ENCODE peak calls at places on chromosomes 16 and 17, in four cellular contexts. E, A, L and X are unnamed samples.

GRCh38 chr16:74261068-74261467 is 35.5 kb upstream of the PSMD7 start:
- DNase-seq in E (no peak), A (no peak), L (no peak), X (no peak)

GRCh38 chr17:77206557-77206956 is 65.8 kb downstream of the SEC14L1 start:
- DNase-seq in E (no peak), A (no peak), L (no peak), X (no peak)

GRCh38 chr16:28219283-28219682 is 7.5 kb upstream of the XPO6 start:
- DNase-seq in E (no peak), A (no peak), L (no peak), X (no peak)

GRCh38 chr17:64622931-64623654 is 39.0 kb downstream of the SMURF2 start:
- DNase-seq in E (no peak), A (peak; percentile 86), L (peak; percentile 92), X (no peak)

GRCh38 chr16:20944861-20945390 is 44.4 kb downstream of the LYRM1 start:
- DNase-seq in E (no peak), A (peak; percentile 30), L (peak; percentile 59), X (no peak)

GRCh38 chr17:8829036-8829941 is 30.1 kb upstream of the MFSD6L start:
- DNase-seq in E (no peak), A (no peak), L (no peak), X (no peak)

GRCh38 chr17:79652999-79653643 is 42.3 kb upstream of the RBFOX3 start:
- DNase-seq in E (no peak), A (no peak), L (no peak), X (no peak)

GRCh38 chr16:8936421-8936820 is 27.3 kb downstream of the USP7 start:
- DNase-seq in E (peak; percentile 33), A (peak; percentile 67), L (peak; percentile 55), X (no peak)

GRCh38 chr17:7855643-7856080 is 796 bp downstream of the TMEM88 start:
- DNase-seq in E (no peak), A (no peak), L (no peak), X (no peak)

GRCh38 chr16:23031508-23032098 is 117.6 kb downstream of the USP31 start:
- DNase-seq in E (no peak), A (no peak), L (no peak), X (no peak)

GRCh38 chr17:52201764-52202571 is 43.5 kb upstream of the CA10 start:
- DNase-seq in E (no peak), A (no peak), L (no peak), X (no peak)

GRCh38 chr17:30336369-30337171 is 2.7 kb upstream of the TMIGD1 start:
- DNase-seq in E (no peak), A (peak; percentile 97), L (peak; percentile 67), X (peak; percentile 30)

GRCh38 chr16:49194499-49195260 is 87.0 kb downstream of the CBLN1 start:
- DNase-seq in E (no peak), A (no peak), L (no peak), X (no peak)

GRCh38 chr16:50680907-50681885 is at the start of gene SNX20:
- DNase-seq in E (no peak), A (no peak), L (no peak), X (no peak)

GRCh38 chr17:5019475-5019956 is 15.7 kb downstream of the SLC52A1 start:
- DNase-seq in E (no peak), A (no peak), L (peak; percentile 34), X (no peak)

GRCh38 chr16:81313731-81314602 is 795 bp upstream of the GAN start:
- DNase-seq in E (no peak), A (peak; percentile 11), L (peak; percentile 80), X (no peak)

GRCh38 chr17:17732444-17732843 is 51.2 kb downstream of the RAI1 start:
- DNase-seq in E (no peak), A (no peak), L (no peak), X (no peak)

GRCh38 chr16:55834044-55834443 is 1.1 kb upstream of the CES1 start:
- DNase-seq in E (no peak), A (no peak), L (no peak), X (no peak)

GRCh38 chr17:68576811-68577551 is 24.2 kb downstream of the FAM20A start:
- DNase-seq in E (no peak), A (no peak), L (peak; percentile 86), X (no peak)

GRCh38 chr17:80847506-80848230 is 144.0 kb upstream of the CHMP6 start:
- DNase-seq in E (no peak), A (no peak), L (no peak), X (no peak)

GRCh38 chr17:49880291-49881053 is 32.6 kb upstream of the TAC4 start:
- DNase-seq in E (peak; percentile 49), A (no peak), L (peak; percentile 64), X (peak; percentile 53)

GRCh38 chr17:77999413-78000173 is 41.1 kb downstream of the TNRC6C start:
- DNase-seq in E (no peak), A (peak; percentile 16), L (peak; percentile 41), X (no peak)

GRCh38 chr16:60199154-60199553 is 1465.0 kb upstream of the GOT2 start:
- DNase-seq in E (no peak), A (no peak), L (no peak), X (no peak)